ENCODE peak calls at places on chromosomes 1 and 21, in nine cellular contexts. One of them, this sample, is unnamed.

GRCh38 chr21:33975548-33976081 is 60.0 kb upstream of the ATP5PO start:
- DNase-seq in ascending aorta: peak
- DNase-seq in body of pancreas: peak
- DNase-seq in kidney epithelial cell: no peak
- DNase-seq in thoracic aorta: no peak
- DNase-seq in epithelial cell of esophagus: peak
- DNase-seq in retinal pigment epithelial cell: no peak
- DNase-seq in brain microvascular endothelial cell: peak
- DNase-seq in neural progenitor cell: no peak
- DNase-seq in this sample: no peak

GRCh38 chr1:215257280-215257679 is 174.7 kb downstream of the KCNK2 start:
- DNase-seq in neural progenitor cell: no peak
- DNase-seq in ascending aorta: no peak
- DNase-seq in kidney epithelial cell: no peak
- DNase-seq in body of pancreas: no peak
- DNase-seq in retinal pigment epithelial cell: no peak
- DNase-seq in brain microvascular endothelial cell: no peak
- DNase-seq in epithelial cell of esophagus: no peak
- DNase-seq in thoracic aorta: no peak
- DNase-seq in this sample: no peak

GRCh38 chr1:84090447-84091244 is 53.4 kb upstream of the PRKACB start:
- DNase-seq in brain microvascular endothelial cell: no peak
- DNase-seq in ascending aorta: no peak
- DNase-seq in epithelial cell of esophagus: peak
- DNase-seq in neural progenitor cell: no peak
- DNase-seq in thoracic aorta: no peak
- DNase-seq in retinal pigment epithelial cell: no peak
- DNase-seq in body of pancreas: no peak
- DNase-seq in kidney epithelial cell: no peak
- DNase-seq in this sample: no peak

GRCh38 chr1:29292344-29292743 is 56.0 kb downstream of the PTPRU start:
- DNase-seq in thoracic aorta: no peak
- DNase-seq in brain microvascular endothelial cell: no peak
- DNase-seq in kidney epithelial cell: no peak
- DNase-seq in body of pancreas: no peak
- DNase-seq in retinal pigment epithelial cell: no peak
- DNase-seq in ascending aorta: no peak
- DNase-seq in epithelial cell of esophagus: peak
- DNase-seq in neural progenitor cell: no peak
- DNase-seq in this sample: no peak

GRCh38 chr1:17586172-17586963 is 46.9 kb downstream of the ARHGEF10L start:
- DNase-seq in thoracic aorta: no peak
- DNase-seq in kidney epithelial cell: peak
- DNase-seq in ascending aorta: peak
- DNase-seq in neural progenitor cell: no peak
- DNase-seq in brain microvascular endothelial cell: peak
- DNase-seq in epithelial cell of esophagus: peak
- DNase-seq in body of pancreas: no peak
- DNase-seq in retinal pigment epithelial cell: peak
- DNase-seq in this sample: peak

GRCh38 chr1:54904476-54905048 is 17.6 kb upstream of the DHCR24 start:
- DNase-seq in retinal pigment epithelial cell: peak
- DNase-seq in neural progenitor cell: no peak
- DNase-seq in brain microvascular endothelial cell: peak
- DNase-seq in ascending aorta: no peak
- DNase-seq in epithelial cell of esophagus: peak
- DNase-seq in body of pancreas: no peak
- DNase-seq in thoracic aorta: no peak
- DNase-seq in kidney epithelial cell: peak
- DNase-seq in this sample: peak

GRCh38 chr1:156801409-156802121 is 15.1 kb downstream of the SH2D2A start:
- DNase-seq in body of pancreas: peak
- DNase-seq in ascending aorta: no peak
- DNase-seq in epithelial cell of esophagus: no peak
- DNase-seq in kidney epithelial cell: no peak
- DNase-seq in neural progenitor cell: no peak
- DNase-seq in retinal pigment epithelial cell: no peak
- DNase-seq in brain microvascular endothelial cell: peak
- DNase-seq in thoracic aorta: no peak
- DNase-seq in this sample: peak

GRCh38 chr1:196481616-196482015 is 126.6 kb downstream of the KCNT2 start:
- DNase-seq in thoracic aorta: no peak
- DNase-seq in kidney epithelial cell: no peak
- DNase-seq in neural progenitor cell: no peak
- DNase-seq in brain microvascular endothelial cell: no peak
- DNase-seq in retinal pigment epithelial cell: no peak
- DNase-seq in ascending aorta: no peak
- DNase-seq in epithelial cell of esophagus: peak
- DNase-seq in body of pancreas: no peak
- DNase-seq in this sample: no peak

GRCh38 chr1:48221657-48222056 is 859 bp upstream of the SLC5A9 start:
- DNase-seq in brain microvascular endothelial cell: no peak
- DNase-seq in neural progenitor cell: no peak
- DNase-seq in retinal pigment epithelial cell: no peak
- DNase-seq in body of pancreas: no peak
- DNase-seq in kidney epithelial cell: no peak
- DNase-seq in thoracic aorta: no peak
- DNase-seq in ascending aorta: no peak
- DNase-seq in epithelial cell of esophagus: no peak
- DNase-seq in this sample: no peak

GRCh38 chr1:33161061-33161681 is 20.7 kb downstream of the TRIM62 start:
- DNase-seq in kidney epithelial cell: no peak
- DNase-seq in brain microvascular endothelial cell: peak
- DNase-seq in ascending aorta: no peak
- DNase-seq in epithelial cell of esophagus: no peak
- DNase-seq in retinal pigment epithelial cell: no peak
- DNase-seq in thoracic aorta: no peak
- DNase-seq in body of pancreas: no peak
- DNase-seq in neural progenitor cell: peak
- DNase-seq in this sample: no peak

GRCh38 chr1:69090752-69091151 is 477.0 kb upstream of the LRRC7 start:
- DNase-seq in kidney epithelial cell: no peak
- DNase-seq in thoracic aorta: no peak
- DNase-seq in epithelial cell of esophagus: no peak
- DNase-seq in body of pancreas: no peak
- DNase-seq in brain microvascular endothelial cell: no peak
- DNase-seq in neural progenitor cell: no peak
- DNase-seq in retinal pigment epithelial cell: no peak
- DNase-seq in ascending aorta: no peak
- DNase-seq in this sample: no peak

GRCh38 chr1:219555802-219556201 is 57.1 kb downstream of the ZC3H11B start:
- DNase-seq in kidney epithelial cell: no peak
- DNase-seq in neural progenitor cell: peak
- DNase-seq in retinal pigment epithelial cell: no peak
- DNase-seq in epithelial cell of esophagus: peak
- DNase-seq in thoracic aorta: no peak
- DNase-seq in ascending aorta: no peak
- DNase-seq in brain microvascular endothelial cell: peak
- DNase-seq in body of pancreas: no peak
- DNase-seq in this sample: no peak

GRCh38 chr1:12142141-12142823 is 24.5 kb upstream of the TNFRSF1B start:
- DNase-seq in brain microvascular endothelial cell: no peak
- DNase-seq in ascending aorta: no peak
- DNase-seq in kidney epithelial cell: no peak
- DNase-seq in retinal pigment epithelial cell: no peak
- DNase-seq in body of pancreas: no peak
- DNase-seq in neural progenitor cell: peak
- DNase-seq in thoracic aorta: no peak
- DNase-seq in epithelial cell of esophagus: no peak
- DNase-seq in this sample: no peak

GRCh38 chr21:37783016-37783415 is 133.2 kb downstream of the KCNJ6 start:
- DNase-seq in epithelial cell of esophagus: no peak
- DNase-seq in retinal pigment epithelial cell: no peak
- DNase-seq in thoracic aorta: no peak
- DNase-seq in ascending aorta: no peak
- DNase-seq in neural progenitor cell: no peak
- DNase-seq in body of pancreas: no peak
- DNase-seq in brain microvascular endothelial cell: peak
- DNase-seq in kidney epithelial cell: no peak
- DNase-seq in this sample: no peak

GRCh38 chr1:9075023-9075422 is 5.6 kb upstream of the SLC2A5 start:
- DNase-seq in body of pancreas: no peak
- DNase-seq in ascending aorta: no peak
- DNase-seq in kidney epithelial cell: no peak
- DNase-seq in epithelial cell of esophagus: peak
- DNase-seq in brain microvascular endothelial cell: no peak
- DNase-seq in thoracic aorta: no peak
- DNase-seq in neural progenitor cell: no peak
- DNase-seq in retinal pigment epithelial cell: no peak
- DNase-seq in this sample: no peak

GRCh38 chr1:209246660-209247059 is 336.9 kb upstream of the CAMK1G start:
- DNase-seq in neural progenitor cell: no peak
- DNase-seq in thoracic aorta: no peak
- DNase-seq in kidney epithelial cell: no peak
- DNase-seq in brain microvascular endothelial cell: peak
- DNase-seq in ascending aorta: no peak
- DNase-seq in retinal pigment epithelial cell: peak
- DNase-seq in epithelial cell of esophagus: peak
- DNase-seq in body of pancreas: no peak
- DNase-seq in this sample: peak

GRCh38 chr1:54365020-54365797 is 41.0 kb downstream of the SSBP3 start:
- DNase-seq in ascending aorta: no peak
- DNase-seq in body of pancreas: peak
- DNase-seq in thoracic aorta: no peak
- DNase-seq in retinal pigment epithelial cell: no peak
- DNase-seq in epithelial cell of esophagus: peak
- DNase-seq in neural progenitor cell: no peak
- DNase-seq in kidney epithelial cell: no peak
- DNase-seq in brain microvascular endothelial cell: no peak
- DNase-seq in this sample: no peak

GRCh38 chr1:171939730-171940129 is 98.4 kb downstream of the DNM3 start:
- DNase-seq in retinal pigment epithelial cell: no peak
- DNase-seq in brain microvascular endothelial cell: no peak
- DNase-seq in kidney epithelial cell: no peak
- DNase-seq in epithelial cell of esophagus: no peak
- DNase-seq in ascending aorta: no peak
- DNase-seq in thoracic aorta: no peak
- DNase-seq in neural progenitor cell: peak
- DNase-seq in body of pancreas: no peak
- DNase-seq in this sample: no peak

DNA sequence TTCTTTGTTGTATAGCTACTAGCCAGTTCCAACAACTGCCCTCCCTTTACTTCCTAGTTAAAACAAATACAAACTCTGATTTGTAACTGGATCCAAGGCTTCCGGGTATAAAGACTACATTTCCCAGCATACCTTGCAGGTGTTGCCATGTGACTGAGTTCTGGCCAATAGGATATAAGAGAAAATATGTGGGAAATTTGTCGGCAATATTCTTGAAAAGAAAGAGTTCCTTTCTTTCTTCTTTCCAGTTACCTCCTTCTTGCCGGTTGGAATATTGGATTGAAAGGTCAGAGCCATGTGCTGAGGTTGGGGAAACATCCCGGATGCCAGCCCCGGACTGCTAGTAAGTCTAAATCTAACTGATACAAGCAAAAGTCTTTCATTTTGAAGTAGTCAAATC is 23.0 kb upstream of the ZBTB40 start:
- DNase-seq in neural progenitor cell: peak
- DNase-seq in ascending aorta: peak
- DNase-seq in body of pancreas: peak
- DNase-seq in kidney epithelial cell: no peak
- DNase-seq in epithelial cell of esophagus: peak
- DNase-seq in brain microvascular endothelial cell: peak
- DNase-seq in thoracic aorta: no peak
- DNase-seq in retinal pigment epithelial cell: peak
- DNase-seq in this sample: no peak
- H3K4me3 ChIP-seq in neural progenitor cell: peak
- H3K4me3 ChIP-seq in ascending aorta: peak
- H3K4me3 ChIP-seq in body of pancreas: no peak
- H3K4me3 ChIP-seq in kidney epithelial cell: peak
- H3K4me3 ChIP-seq in epithelial cell of esophagus: peak
- H3K4me3 ChIP-seq in brain microvascular endothelial cell: peak
- H3K4me3 ChIP-seq in thoracic aorta: peak
- H3K4me3 ChIP-seq in retinal pigment epithelial cell: peak
- H3K4me3 ChIP-seq in this sample: peak

GRCh38 chr1:228139931-228140723 is at the start of gene GUK1:
- DNase-seq in retinal pigment epithelial cell: peak
- DNase-seq in ascending aorta: peak
- DNase-seq in brain microvascular endothelial cell: peak
- DNase-seq in epithelial cell of esophagus: peak
- DNase-seq in thoracic aorta: peak
- DNase-seq in neural progenitor cell: peak
- DNase-seq in kidney epithelial cell: peak
- DNase-seq in body of pancreas: peak
- DNase-seq in this sample: peak
- TF ChIP-seq CTCF in retinal pigment epithelial cell: peak
- TF ChIP-seq CTCF in ascending aorta: no peak
- TF ChIP-seq CTCF in brain microvascular endothelial cell: peak
- TF ChIP-seq CTCF in epithelial cell of esophagus: peak
- TF ChIP-seq CTCF in thoracic aorta: peak
- TF ChIP-seq CTCF in neural progenitor cell: peak
- TF ChIP-seq CTCF in kidney epithelial cell: peak
- TF ChIP-seq CTCF in body of pancreas: no peak
- TF ChIP-seq CTCF in this sample: peak

GRCh38 chr21:44910229-44911065 is 10.3 kb downstream of the ITGB2 start:
- DNase-seq in ascending aorta: no peak
- DNase-seq in brain microvascular endothelial cell: no peak
- DNase-seq in thoracic aorta: no peak
- DNase-seq in retinal pigment epithelial cell: no peak
- DNase-seq in body of pancreas: no peak
- DNase-seq in epithelial cell of esophagus: no peak
- DNase-seq in neural progenitor cell: no peak
- DNase-seq in kidney epithelial cell: no peak
- DNase-seq in this sample: no peak

GRCh38 chr21:44911066-44911383 is 9.7 kb downstream of the ITGB2 start:
- DNase-seq in brain microvascular endothelial cell: no peak
- DNase-seq in retinal pigment epithelial cell: no peak
- DNase-seq in ascending aorta: no peak
- DNase-seq in epithelial cell of esophagus: no peak
- DNase-seq in body of pancreas: no peak
- DNase-seq in kidney epithelial cell: no peak
- DNase-seq in thoracic aorta: no peak
- DNase-seq in neural progenitor cell: no peak
- DNase-seq in this sample: no peak

GRCh38 chr21:44913425-44914175 is 7.1 kb downstream of the ITGB2 start:
- DNase-seq in body of pancreas: no peak
- DNase-seq in brain microvascular endothelial cell: no peak
- DNase-seq in neural progenitor cell: no peak
- DNase-seq in thoracic aorta: no peak
- DNase-seq in ascending aorta: no peak
- DNase-seq in kidney epithelial cell: no peak
- DNase-seq in retinal pigment epithelial cell: no peak
- DNase-seq in epithelial cell of esophagus: no peak
- DNase-seq in this sample: no peak

GRCh38 chr21:44911384-44912157 is 9.1 kb downstream of the ITGB2 start:
- DNase-seq in body of pancreas: peak
- DNase-seq in epithelial cell of esophagus: peak
- DNase-seq in retinal pigment epithelial cell: no peak
- DNase-seq in thoracic aorta: no peak
- DNase-seq in kidney epithelial cell: no peak
- DNase-seq in brain microvascular endothelial cell: no peak
- DNase-seq in ascending aorta: peak
- DNase-seq in neural progenitor cell: no peak
- DNase-seq in this sample: no peak

GRCh38 chr21:44912158-44912473 is 8.6 kb downstream of the ITGB2 start:
- DNase-seq in ascending aorta: no peak
- DNase-seq in epithelial cell of esophagus: no peak
- DNase-seq in thoracic aorta: no peak
- DNase-seq in retinal pigment epithelial cell: no peak
- DNase-seq in body of pancreas: no peak
- DNase-seq in neural progenitor cell: no peak
- DNase-seq in kidney epithelial cell: no peak
- DNase-seq in brain microvascular endothelial cell: no peak
- DNase-seq in this sample: no peak
- H3K4me3 ChIP-seq in ascending aorta: no peak
- H3K4me3 ChIP-seq in epithelial cell of esophagus: no peak
- H3K4me3 ChIP-seq in thoracic aorta: no peak
- H3K4me3 ChIP-seq in retinal pigment epithelial cell: no peak
- H3K4me3 ChIP-seq in body of pancreas: no peak
- H3K4me3 ChIP-seq in neural progenitor cell: no peak
- H3K4me3 ChIP-seq in kidney epithelial cell: no peak
- H3K4me3 ChIP-seq in brain microvascular endothelial cell: no peak
- H3K4me3 ChIP-seq in this sample: no peak

GRCh38 chr1:30720271-30721223 is 2.8 kb downstream of the MATN1 start:
- DNase-seq in epithelial cell of esophagus: no peak
- DNase-seq in retinal pigment epithelial cell: no peak
- DNase-seq in brain microvascular endothelial cell: no peak
- DNase-seq in kidney epithelial cell: no peak
- DNase-seq in ascending aorta: no peak
- DNase-seq in neural progenitor cell: no peak
- DNase-seq in body of pancreas: no peak
- DNase-seq in thoracic aorta: no peak
- DNase-seq in this sample: no peak
- TF ChIP-seq CTCF in epithelial cell of esophagus: no peak
- TF ChIP-seq CTCF in retinal pigment epithelial cell: no peak
- TF ChIP-seq CTCF in brain microvascular endothelial cell: no peak
- TF ChIP-seq CTCF in kidney epithelial cell: no peak
- TF ChIP-seq CTCF in ascending aorta: no peak
- TF ChIP-seq CTCF in neural progenitor cell: no peak
- TF ChIP-seq CTCF in body of pancreas: no peak
- TF ChIP-seq CTCF in thoracic aorta: no peak
- TF ChIP-seq CTCF in this sample: no peak

This sample was measured in AG04449.